ENCODE peak calls at places on chromosomes 7 and 10, in ten cellular contexts. Z is transverse colon, K is PC-3, X is fibroblast of pulmonary artery, M is pancreas, O is cardiac fibroblast, D is psoas muscle, I is vagina, V is OCI-LY7, A is fibroblast of lung. E is an unnamed sample.
A peak's percentile ranks its signal among the peaks of the same experiment; 100 is the strongest.

GRCh38 chr7:51182767-51183166 is 133.8 kb downstream of the COBL start:
- DNase-seq in X (no peak), A (no peak), I (no peak), M (no peak), D (no peak), K (no peak), V (no peak), O (no peak), Z (no peak), E (no peak)

GRCh38 chr7:155985518-155986427 is 173.5 kb upstream of the SHH start:
- DNase-seq in V (no peak), O (no peak), I (peak; percentile 77), M (no peak), X (no peak), Z (no peak), K (no peak), A (no peak), D (no peak), E (no peak)

GRCh38 chr10:128463991-128464755 is 337.9 kb upstream of the MKI67 start:
- DNase-seq in M (peak; percentile 76), Z (peak; percentile 29), K (no peak), V (peak; percentile 13), D (no peak), O (peak; percentile 14), X (peak; percentile 55), A (peak; percentile 55), I (no peak), E (no peak)

GRCh38 chr10:110260746-110261477 is 43.8 kb downstream of the SMNDC1 start:
- DNase-seq in D (no peak), V (no peak), A (peak; percentile 40), X (peak; percentile 29), Z (no peak), O (peak; percentile 16), M (no peak), I (no peak), K (no peak), E (no peak)

GRCh38 chr10:53952698-53953097 is 848.3 kb downstream of the PCDH15 start:
- DNase-seq in D (no peak), O (no peak), I (no peak), V (no peak), Z (no peak), A (no peak), M (no peak), X (no peak), K (no peak), E (no peak)

GRCh38 chr10:83373659-83374058 is 765.6 kb upstream of the GHITM start:
- DNase-seq in I (no peak), X (peak; percentile 56), V (peak; percentile 28), O (peak; percentile 48), A (peak; percentile 73), K (no peak), M (no peak), D (no peak), Z (no peak), E (no peak)

GRCh38 chr7:128886391-128887168 is 23.9 kb downstream of the ATP6V1F start:
- DNase-seq in O (no peak), I (no peak), K (no peak), A (no peak), M (no peak), X (no peak), Z (no peak), V (no peak), D (peak; percentile 40), E (no peak)

GRCh38 chr7:4162845-4163564 is 519.1 kb upstream of the FOXK1 start:
- DNase-seq in M (peak; percentile 42), D (peak; percentile 77), X (no peak), O (no peak), V (no peak), Z (no peak), I (no peak), K (no peak), A (no peak), E (no peak)

GRCh38 chr10:131072651-131073468 is 238.7 kb downstream of the TCERG1L start:
- DNase-seq in V (no peak), O (no peak), Z (no peak), X (no peak), A (no peak), K (no peak), I (no peak), D (no peak), M (no peak), E (no peak)

DNA sequence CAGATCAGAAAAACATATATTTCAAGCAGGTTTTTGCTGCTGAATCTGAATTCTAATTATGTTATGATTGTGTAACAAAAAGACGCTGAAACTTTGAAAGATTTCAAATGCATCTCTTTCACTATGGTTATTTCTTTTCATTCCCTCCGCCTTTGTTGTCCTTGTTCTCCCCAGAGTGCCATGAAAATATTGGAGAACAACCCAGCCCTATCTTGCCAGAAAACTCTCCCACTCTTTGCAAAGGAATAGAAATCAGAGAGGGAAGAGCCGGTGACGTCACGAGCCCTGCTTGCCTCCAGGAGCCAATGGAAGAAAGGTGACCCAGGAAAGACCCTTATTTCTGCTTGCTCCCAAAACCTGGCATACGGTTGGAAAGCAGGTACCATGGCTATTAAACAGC is 3.4 kb downstream of the GFRA1 start:
- DNase-seq in A (no peak), I (no peak), V (no peak), Z (no peak), X (no peak), M (no peak), O (no peak), D (peak; percentile 70), K (no peak), E (no peak)
- H3K4me3 ChIP-seq in A (no peak overlapping the region), I (no peak overlapping the region), V (no peak overlapping the region), Z (no peak overlapping the region), X (no peak overlapping the region), M (no peak overlapping the region), O (no peak overlapping the region), D (no peak overlapping the region), K (no peak overlapping the region), E (no peak overlapping the region)

GRCh38 chr10:60335708-60336107 is 54.0 kb downstream of the ANK3 start:
- DNase-seq in O (no peak), Z (no peak), K (peak; percentile 72), I (no peak), A (no peak), V (no peak), M (no peak), X (no peak), D (no peak), E (no peak)
- TF ChIP-seq CTCF in O (peak; percentile 30), Z (no peak), K (peak; percentile 95), I (no peak), A (no peak), V (peak; percentile 62), M (no peak), X (peak; percentile 25), D (no peak), E (no peak)

GRCh38 chr7:33882040-33882800 is 23.1 kb upstream of the BMPER start:
- DNase-seq in M (no peak), D (peak; percentile 61), V (no peak), Z (no peak), X (peak; percentile 84), I (no peak), O (peak; percentile 96), K (no peak), A (peak; percentile 60), E (no peak)

GRCh38 chr7:33882950-33883349 is 22.4 kb upstream of the BMPER start:
- DNase-seq in M (no peak), Z (no peak), V (no peak), X (no peak), K (no peak), I (no peak), O (no peak), D (no peak), A (no peak), E (no peak)

GRCh38 chr7:33883566-33883965 is 21.8 kb upstream of the BMPER start:
- DNase-seq in O (no peak), V (no peak), X (no peak), K (peak; percentile 7), D (no peak), M (no peak), A (no peak), I (no peak), Z (no peak), E (no peak)

GRCh38 chr7:33881316-33881715 is 24.0 kb upstream of the BMPER start:
- DNase-seq in M (no peak), Z (no peak), O (no peak), V (no peak), X (no peak), A (peak; percentile 49), I (no peak), K (no peak), D (no peak), E (no peak)

DNA sequence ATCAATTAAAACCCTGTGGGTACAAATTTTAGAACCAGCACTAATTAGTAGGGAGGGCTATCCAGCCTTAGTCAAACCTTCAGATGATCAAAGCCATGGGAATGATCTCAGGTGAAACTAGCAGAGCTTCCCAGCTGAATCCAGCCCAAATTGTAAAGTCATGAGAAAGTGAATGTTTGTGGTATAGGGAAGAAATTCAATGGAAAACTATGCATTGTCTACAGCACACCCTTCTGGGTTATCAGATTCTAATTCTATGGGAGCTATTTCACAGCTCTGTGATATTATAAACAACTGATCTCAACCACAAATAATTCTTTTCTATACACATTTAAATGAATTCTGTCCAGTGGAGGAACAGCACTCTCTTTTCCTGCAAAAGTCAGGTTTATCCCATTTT is 24.6 kb upstream of the BMPER start:
- DNase-seq in O (no peak), Z (no peak), A (peak; percentile 88), M (no peak), V (no peak), I (no peak), D (no peak), X (peak; percentile 42), K (peak; percentile 37), E (no peak)
- H3K4me3 ChIP-seq in O (no peak overlapping the region), Z (no peak overlapping the region), A (no peak overlapping the region), M (no peak overlapping the region), V (no peak overlapping the region), I (no peak overlapping the region), D (no peak overlapping the region), X (no peak overlapping the region), K (no peak overlapping the region), E (no peak overlapping the region)

DNA sequence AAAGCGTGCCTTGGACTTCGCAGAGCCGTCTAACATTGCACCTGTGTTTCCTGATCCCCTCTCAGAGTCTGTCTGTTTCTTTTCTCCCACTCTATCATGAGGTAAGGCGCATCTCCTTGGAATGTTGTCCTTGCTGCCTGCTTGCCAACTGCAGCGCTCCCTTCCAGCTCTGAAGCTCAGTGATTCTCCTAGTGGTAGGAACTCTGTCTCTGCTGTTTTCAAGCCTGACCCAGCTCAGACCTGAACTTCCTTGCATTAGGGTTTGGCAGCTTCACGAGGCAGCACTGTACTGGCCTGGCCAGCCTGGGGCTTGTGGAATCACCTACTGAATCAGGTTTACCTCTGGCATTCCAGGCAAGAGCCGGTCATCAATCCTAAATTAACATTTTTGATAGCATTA is 123.9 kb downstream of the CREB5 start:
- DNase-seq in M (no peak), X (peak; percentile 53), A (peak; percentile 50), K (peak; percentile 37), D (peak; percentile 56), V (no peak), O (peak; percentile 42), I (no peak), Z (no peak), E (no peak)
- TF ChIP-seq CTCF in M (no peak), X (peak; percentile 53), A (peak; percentile 41), K (peak; percentile 40), D (peak; percentile 11), V (no peak), O (peak; percentile 45), I (no peak), Z (peak; percentile 16), E (no peak)

GRCh38 chr7:91007371-91007770 is 256.9 kb upstream of the FZD1 start:
- DNase-seq in V (no peak), D (no peak), X (no peak), A (peak; percentile 9), K (no peak), O (no peak), Z (no peak), M (no peak), I (no peak), E (no peak)

GRCh38 chr7:91013078-91013477 is 251.2 kb upstream of the FZD1 start:
- DNase-seq in I (no peak), K (no peak), O (no peak), Z (no peak), M (no peak), V (no peak), A (no peak), X (no peak), D (no peak), E (no peak)
- H3K4me3 ChIP-seq in I (no peak overlapping the region), K (no peak overlapping the region), O (no peak overlapping the region), Z (no peak overlapping the region), M (no peak overlapping the region), V (no peak overlapping the region), A (no peak overlapping the region), X (no peak overlapping the region), D (no peak overlapping the region), E (no peak overlapping the region)

E was measured in mucosa of descending colon.